ENCODE peak calls at places on chromosomes 3 and 15, in eight cellular contexts. One of them, this sample, is unnamed.

GRCh38 chr3:126054870-126055269 is 29.1 kb downstream of the SLC41A3 start:
- DNase-seq in IMR-90: no peak
- DNase-seq in aorta: no peak
- DNase-seq in H7: no peak
- DNase-seq in CD8-positive, alpha-beta memory T cell: no peak
- DNase-seq in upper lobe of right lung: peak
- DNase-seq in A549: no peak
- DNase-seq in lower lobe of right lung: no peak
- DNase-seq in this sample: no peak

GRCh38 chr3:115885621-115886020 is 262.3 kb downstream of the GAP43 start:
- DNase-seq in IMR-90: peak
- DNase-seq in aorta: no peak
- DNase-seq in H7: no peak
- DNase-seq in CD8-positive, alpha-beta memory T cell: no peak
- DNase-seq in upper lobe of right lung: no peak
- DNase-seq in A549: no peak
- DNase-seq in lower lobe of right lung: no peak
- DNase-seq in this sample: no peak

GRCh38 chr15:100779331-100780207 is 100.1 kb upstream of the ALDH1A3 start:
- DNase-seq in IMR-90: no peak
- DNase-seq in aorta: peak
- DNase-seq in H7: peak
- DNase-seq in CD8-positive, alpha-beta memory T cell: peak
- DNase-seq in upper lobe of right lung: peak
- DNase-seq in A549: no peak
- DNase-seq in lower lobe of right lung: no peak
- DNase-seq in this sample: no peak

GRCh38 chr3:27721717-27722564 is at the start of gene EOMES:
- DNase-seq in IMR-90: no peak
- DNase-seq in aorta: no peak
- DNase-seq in H7: peak
- DNase-seq in CD8-positive, alpha-beta memory T cell: peak
- DNase-seq in upper lobe of right lung: no peak
- DNase-seq in A549: peak
- DNase-seq in lower lobe of right lung: peak
- DNase-seq in this sample: no peak

GRCh38 chr3:152728346-152728980 is 106.5 kb upstream of the P2RY1 start:
- DNase-seq in IMR-90: no peak
- DNase-seq in aorta: no peak
- DNase-seq in H7: no peak
- DNase-seq in CD8-positive, alpha-beta memory T cell: no peak
- DNase-seq in upper lobe of right lung: no peak
- DNase-seq in A549: no peak
- DNase-seq in lower lobe of right lung: no peak
- DNase-seq in this sample: no peak

GRCh38 chr3:62414786-62415185 is 41.4 kb upstream of the FEZF2 start:
- DNase-seq in IMR-90: no peak
- DNase-seq in aorta: no peak
- DNase-seq in H7: peak
- DNase-seq in CD8-positive, alpha-beta memory T cell: no peak
- DNase-seq in upper lobe of right lung: no peak
- DNase-seq in A549: no peak
- DNase-seq in lower lobe of right lung: no peak
- DNase-seq in this sample: no peak

GRCh38 chr3:4174760-4175159 is 128.4 kb upstream of the SETMAR start:
- DNase-seq in IMR-90: no peak
- DNase-seq in aorta: no peak
- DNase-seq in H7: no peak
- DNase-seq in CD8-positive, alpha-beta memory T cell: no peak
- DNase-seq in upper lobe of right lung: no peak
- DNase-seq in A549: no peak
- DNase-seq in lower lobe of right lung: no peak
- DNase-seq in this sample: no peak

GRCh38 chr3:193922034-193922774 is 213.7 kb upstream of the HES1 start:
- DNase-seq in IMR-90: no peak
- DNase-seq in aorta: no peak
- DNase-seq in H7: no peak
- DNase-seq in CD8-positive, alpha-beta memory T cell: no peak
- DNase-seq in upper lobe of right lung: no peak
- DNase-seq in A549: no peak
- DNase-seq in lower lobe of right lung: no peak
- DNase-seq in this sample: no peak

GRCh38 chr3:190064112-190064511 is 56.6 kb downstream of the P3H2 start:
- DNase-seq in IMR-90: peak
- DNase-seq in aorta: no peak
- DNase-seq in H7: no peak
- DNase-seq in CD8-positive, alpha-beta memory T cell: no peak
- DNase-seq in upper lobe of right lung: no peak
- DNase-seq in A549: peak
- DNase-seq in lower lobe of right lung: no peak
- DNase-seq in this sample: no peak

GRCh38 chr3:57755368-57756021 is 614 bp upstream of the SLMAP start:
- DNase-seq in IMR-90: peak
- DNase-seq in aorta: no peak
- DNase-seq in H7: peak
- DNase-seq in CD8-positive, alpha-beta memory T cell: no peak
- DNase-seq in upper lobe of right lung: no peak
- DNase-seq in A549: peak
- DNase-seq in lower lobe of right lung: peak
- DNase-seq in this sample: peak

GRCh38 chr3:47283596-47284364 is 1.0 kb downstream of the KLHL18 start:
- DNase-seq in IMR-90: no peak
- DNase-seq in aorta: no peak
- DNase-seq in H7: peak
- DNase-seq in CD8-positive, alpha-beta memory T cell: peak
- DNase-seq in upper lobe of right lung: no peak
- DNase-seq in A549: peak
- DNase-seq in lower lobe of right lung: no peak
- DNase-seq in this sample: no peak

GRCh38 chr3:71062037-71062919 is 521.2 kb downstream of the FOXP1 start:
- DNase-seq in IMR-90: peak
- DNase-seq in aorta: no peak
- DNase-seq in H7: no peak
- DNase-seq in CD8-positive, alpha-beta memory T cell: no peak
- DNase-seq in upper lobe of right lung: no peak
- DNase-seq in A549: no peak
- DNase-seq in lower lobe of right lung: no peak
- DNase-seq in this sample: no peak

GRCh38 chr3:172103724-172104123 is 64.3 kb downstream of the FNDC3B start:
- DNase-seq in IMR-90: peak
- DNase-seq in aorta: no peak
- DNase-seq in H7: no peak
- DNase-seq in CD8-positive, alpha-beta memory T cell: no peak
- DNase-seq in upper lobe of right lung: no peak
- DNase-seq in A549: no peak
- DNase-seq in lower lobe of right lung: no peak
- DNase-seq in this sample: no peak

GRCh38 chr15:61499371-61499770 is 270.3 kb upstream of the RORA start:
- DNase-seq in IMR-90: no peak
- DNase-seq in aorta: no peak
- DNase-seq in H7: no peak
- DNase-seq in CD8-positive, alpha-beta memory T cell: no peak
- DNase-seq in upper lobe of right lung: no peak
- DNase-seq in A549: no peak
- DNase-seq in lower lobe of right lung: no peak
- DNase-seq in this sample: no peak

GRCh38 chr15:43215961-43216360 is 4.9 kb downstream of the EPB42 start:
- DNase-seq in IMR-90: peak
- DNase-seq in aorta: no peak
- DNase-seq in H7: no peak
- DNase-seq in CD8-positive, alpha-beta memory T cell: no peak
- DNase-seq in upper lobe of right lung: no peak
- DNase-seq in A549: no peak
- DNase-seq in lower lobe of right lung: no peak
- DNase-seq in this sample: no peak

GRCh38 chr15:74041311-74041756 is 41.0 kb downstream of the GOLGA6A start:
- DNase-seq in IMR-90: no peak
- DNase-seq in aorta: peak
- DNase-seq in H7: no peak
- DNase-seq in CD8-positive, alpha-beta memory T cell: no peak
- DNase-seq in upper lobe of right lung: no peak
- DNase-seq in A549: no peak
- DNase-seq in lower lobe of right lung: no peak
- DNase-seq in this sample: no peak
- H3K4me3 ChIP-seq in IMR-90: no peak
- H3K4me3 ChIP-seq in aorta: no peak
- H3K4me3 ChIP-seq in H7: no peak
- H3K4me3 ChIP-seq in CD8-positive, alpha-beta memory T cell: no peak
- H3K4me3 ChIP-seq in upper lobe of right lung: no peak
- H3K4me3 ChIP-seq in A549: no peak
- H3K4me3 ChIP-seq in lower lobe of right lung: no peak
- H3K4me3 ChIP-seq in this sample: no peak

GRCh38 chr15:78618490-78618934 is 2.3 kb downstream of the CHRNA3 start:
- DNase-seq in IMR-90: peak
- DNase-seq in aorta: peak
- DNase-seq in H7: peak
- DNase-seq in CD8-positive, alpha-beta memory T cell: peak
- DNase-seq in upper lobe of right lung: peak
- DNase-seq in A549: peak
- DNase-seq in lower lobe of right lung: peak
- DNase-seq in this sample: peak

GRCh38 chr15:78619022-78619950 is 1.5 kb downstream of the CHRNA3 start:
- DNase-seq in IMR-90: no peak
- DNase-seq in aorta: no peak
- DNase-seq in H7: peak
- DNase-seq in CD8-positive, alpha-beta memory T cell: no peak
- DNase-seq in upper lobe of right lung: peak
- DNase-seq in A549: no peak
- DNase-seq in lower lobe of right lung: no peak
- DNase-seq in this sample: no peak

GRCh38 chr15:78620839-78621421 is at the start of gene CHRNA3:
- DNase-seq in IMR-90: no peak
- DNase-seq in aorta: peak
- DNase-seq in H7: peak
- DNase-seq in CD8-positive, alpha-beta memory T cell: no peak
- DNase-seq in upper lobe of right lung: peak
- DNase-seq in A549: no peak
- DNase-seq in lower lobe of right lung: no peak
- DNase-seq in this sample: no peak

GRCh38 chr15:78621810-78622402 is 1.1 kb upstream of the CHRNA3 start:
- DNase-seq in IMR-90: no peak
- DNase-seq in aorta: no peak
- DNase-seq in H7: no peak
- DNase-seq in CD8-positive, alpha-beta memory T cell: no peak
- DNase-seq in upper lobe of right lung: peak
- DNase-seq in A549: no peak
- DNase-seq in lower lobe of right lung: no peak
- DNase-seq in this sample: no peak

GRCh38 chr15:78620021-78620838 is 566 bp downstream of the CHRNA3 start:
- DNase-seq in IMR-90: no peak
- DNase-seq in aorta: no peak
- DNase-seq in H7: peak
- DNase-seq in CD8-positive, alpha-beta memory T cell: no peak
- DNase-seq in upper lobe of right lung: peak
- DNase-seq in A549: peak
- DNase-seq in lower lobe of right lung: no peak
- DNase-seq in this sample: no peak
- H3K4me3 ChIP-seq in IMR-90: no peak
- H3K4me3 ChIP-seq in aorta: peak
- H3K4me3 ChIP-seq in H7: peak
- H3K4me3 ChIP-seq in CD8-positive, alpha-beta memory T cell: no peak
- H3K4me3 ChIP-seq in upper lobe of right lung: peak
- H3K4me3 ChIP-seq in A549: peak
- H3K4me3 ChIP-seq in lower lobe of right lung: peak
- H3K4me3 ChIP-seq in this sample: no peak

DNA sequence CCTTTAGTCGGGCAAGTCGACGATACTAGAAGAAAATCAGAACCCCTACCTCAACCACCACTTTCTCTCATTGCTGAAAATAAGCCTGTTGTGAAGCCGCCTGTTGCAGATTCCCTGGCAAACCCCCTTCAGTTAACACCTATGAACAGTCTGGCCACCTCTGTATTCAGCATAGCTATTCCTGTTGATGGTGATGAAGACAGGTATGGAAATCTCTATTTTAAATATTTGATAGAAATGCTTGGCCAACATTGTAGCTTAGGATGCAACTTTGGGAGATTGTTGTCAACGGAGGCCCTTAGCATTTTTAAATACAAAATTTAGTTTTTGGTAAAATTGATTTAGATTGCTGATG is 3.0 kb downstream of the TSC22D2 start:
- DNase-seq in IMR-90: no peak
- DNase-seq in aorta: no peak
- DNase-seq in H7: no peak
- DNase-seq in CD8-positive, alpha-beta memory T cell: no peak
- DNase-seq in upper lobe of right lung: no peak
- DNase-seq in A549: no peak
- DNase-seq in lower lobe of right lung: no peak
- DNase-seq in this sample: no peak
- H3K4me3 ChIP-seq in IMR-90: peak
- H3K4me3 ChIP-seq in aorta: peak
- H3K4me3 ChIP-seq in H7: peak
- H3K4me3 ChIP-seq in CD8-positive, alpha-beta memory T cell: peak
- H3K4me3 ChIP-seq in upper lobe of right lung: peak
- H3K4me3 ChIP-seq in A549: peak
- H3K4me3 ChIP-seq in lower lobe of right lung: peak
- H3K4me3 ChIP-seq in this sample: peak

GRCh38 chr3:39333607-39334006 is 4.1 kb downstream of the CCR8 start:
- DNase-seq in IMR-90: no peak
- DNase-seq in aorta: no peak
- DNase-seq in H7: no peak
- DNase-seq in CD8-positive, alpha-beta memory T cell: no peak
- DNase-seq in upper lobe of right lung: no peak
- DNase-seq in A549: no peak
- DNase-seq in lower lobe of right lung: no peak
- DNase-seq in this sample: no peak

GRCh38 chr3:39329493-39329892 is at the start of gene CCR8:
- DNase-seq in IMR-90: no peak
- DNase-seq in aorta: no peak
- DNase-seq in H7: no peak
- DNase-seq in CD8-positive, alpha-beta memory T cell: no peak
- DNase-seq in upper lobe of right lung: no peak
- DNase-seq in A549: no peak
- DNase-seq in lower lobe of right lung: no peak
- DNase-seq in this sample: no peak

GRCh38 chr3:39327746-39328349 is 1.7 kb upstream of the CCR8 start:
- DNase-seq in IMR-90: no peak
- DNase-seq in aorta: no peak
- DNase-seq in H7: no peak
- DNase-seq in CD8-positive, alpha-beta memory T cell: no peak
- DNase-seq in upper lobe of right lung: no peak
- DNase-seq in A549: no peak
- DNase-seq in lower lobe of right lung: no peak
- DNase-seq in this sample: no peak

GRCh38 chr3:39332525-39332924 is 3.0 kb downstream of the CCR8 start:
- DNase-seq in IMR-90: no peak
- DNase-seq in aorta: no peak
- DNase-seq in H7: no peak
- DNase-seq in CD8-positive, alpha-beta memory T cell: no peak
- DNase-seq in upper lobe of right lung: no peak
- DNase-seq in A549: no peak
- DNase-seq in lower lobe of right lung: no peak
- DNase-seq in this sample: no peak

DNA sequence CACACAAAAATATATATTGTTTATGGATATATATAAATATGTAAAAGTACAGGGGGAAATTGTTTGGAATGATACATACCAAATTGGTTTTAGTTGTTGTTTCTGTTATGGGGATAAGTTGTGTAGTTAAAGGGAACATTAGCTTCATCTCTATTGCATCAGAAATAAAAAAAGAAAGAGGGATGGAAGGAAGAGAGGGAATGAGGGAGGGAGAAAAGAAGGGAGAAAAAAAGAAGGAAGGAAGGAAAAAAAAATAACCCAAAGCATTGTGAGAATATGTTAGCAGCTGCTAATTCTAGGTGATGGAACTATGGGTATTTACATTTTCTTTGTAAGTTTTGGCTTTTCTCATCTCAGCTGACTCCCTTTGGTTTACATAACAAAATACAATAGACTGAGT is 1.3 kb downstream of the CCR8 start:
- DNase-seq in IMR-90: no peak
- DNase-seq in aorta: no peak
- DNase-seq in H7: no peak
- DNase-seq in CD8-positive, alpha-beta memory T cell: no peak
- DNase-seq in upper lobe of right lung: no peak
- DNase-seq in A549: no peak
- DNase-seq in lower lobe of right lung: no peak
- DNase-seq in this sample: no peak
- H3K4me3 ChIP-seq in IMR-90: no peak
- H3K4me3 ChIP-seq in aorta: no peak
- H3K4me3 ChIP-seq in H7: no peak
- H3K4me3 ChIP-seq in CD8-positive, alpha-beta memory T cell: no peak
- H3K4me3 ChIP-seq in upper lobe of right lung: no peak
- H3K4me3 ChIP-seq in A549: no peak
- H3K4me3 ChIP-seq in lower lobe of right lung: no peak
- H3K4me3 ChIP-seq in this sample: no peak